ENCODE peak calls at places on chromosomes 12 and 14, in four cellular contexts. G is foreskin fibroblast, L is transverse colon, U is esophagus muscularis mucosa. Q is an unnamed sample.

GRCh38 chr12:6953417-6954315 is 2.5 kb downstream of the PTPN6 start:
- DNase-seq in G (no peak), L (peak), U (no peak), Q (peak)

GRCh38 chr14:50257728-50258127 is 26.4 kb upstream of the SOS2 start:
- DNase-seq in G (no peak), L (no peak), U (no peak), Q (no peak)

GRCh38 chr12:115394498-115395220 is 710.7 kb upstream of the TBX3 start:
- DNase-seq in G (no peak), L (no peak), U (peak), Q (no peak)

GRCh38 chr12:69929531-69929930 is 104.5 kb downstream of the MYRFL start:
- DNase-seq in G (no peak), L (no peak), U (no peak), Q (no peak)

GRCh38 chr12:126093911-126094310 is 1028.7 kb downstream of the AACS start:
- DNase-seq in G (no peak), L (no peak), U (peak), Q (no peak)

GRCh38 chr12:67394600-67394999 is 125.4 kb downstream of the CAND1 start:
- DNase-seq in G (no peak), L (no peak), U (no peak), Q (no peak)

GRCh38 chr12:15522574-15523187 is 200.4 kb downstream of the PTPRO start:
- DNase-seq in G (peak), L (no peak), U (no peak), Q (no peak)

GRCh38 chr14:99887407-99887806 is 94.2 kb downstream of the EML1 start:
- DNase-seq in G (no peak), L (no peak), U (no peak), Q (no peak)

GRCh38 chr14:23408307-23408630 is 196 bp upstream of the MYH6 start:
- DNase-seq in G (no peak), L (no peak), U (no peak), Q (no peak)

DNA sequence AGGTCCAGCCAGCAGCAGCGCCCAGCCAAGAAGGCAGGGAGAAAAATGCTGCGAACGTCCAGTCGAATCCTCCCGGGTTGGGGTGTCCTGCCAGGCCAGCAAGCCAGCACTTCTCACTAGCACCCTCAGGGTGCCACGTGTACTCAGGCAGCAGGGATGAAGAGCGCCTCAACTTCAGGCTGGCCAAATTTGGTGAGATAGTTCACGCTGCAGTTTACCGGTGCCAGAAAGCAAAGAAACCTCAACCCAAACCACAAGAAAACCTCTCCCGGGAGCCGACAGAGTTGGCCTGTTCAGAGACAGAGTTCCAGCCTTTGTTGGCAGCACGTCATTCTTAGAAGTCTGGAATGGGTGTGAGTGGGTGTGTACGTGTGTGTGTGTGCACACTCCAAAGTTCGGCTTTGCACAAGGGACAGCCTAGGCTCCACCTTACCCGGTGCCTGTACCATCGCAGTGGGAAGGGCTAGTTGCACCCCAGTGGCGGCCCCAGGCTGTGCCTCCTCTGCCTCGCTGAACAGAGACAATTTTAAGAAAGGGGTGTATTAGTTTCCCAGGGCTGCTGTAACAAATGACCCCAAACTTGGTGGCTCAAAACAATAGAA is 42.1 kb downstream of the ELK3 start:
- DNase-seq in G (no peak), L (peak), U (no peak), Q (no peak)
- TF ChIP-seq CTCF in G (no peak), L (no peak), U (no peak), Q (no peak)

GRCh38 chr12:120181991-120182631 is 12.4 kb downstream of the GCN1 start:
- DNase-seq in G (peak), L (no peak), U (no peak), Q (no peak)
- TF ChIP-seq CTCF in G (no peak), L (no peak), U (no peak), Q (no peak)

DNA sequence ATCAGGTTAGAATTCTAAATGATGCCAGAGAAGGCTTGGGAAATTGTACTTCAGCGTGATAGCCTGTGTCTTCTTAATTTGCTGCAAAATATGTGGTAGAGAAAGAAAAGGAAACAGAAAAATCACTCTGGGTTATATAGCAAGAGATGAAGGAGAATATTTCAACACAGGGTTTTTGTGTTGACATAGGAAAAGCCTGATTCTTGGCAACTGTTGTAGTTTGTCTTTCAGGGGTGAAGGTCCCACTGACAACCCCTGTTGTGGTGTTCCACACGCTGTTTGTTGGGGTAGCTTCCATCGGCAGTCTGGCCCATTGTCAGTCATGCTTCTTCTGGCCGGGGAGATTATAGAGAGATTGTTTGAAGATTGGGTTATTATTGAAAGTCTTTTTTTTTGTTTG is 13.8 kb upstream of the SLCO1C1 start:
- DNase-seq in G (no peak), L (no peak), U (no peak), Q (no peak)
- TF ChIP-seq CTCF in G (no peak), L (no peak), U (no peak), Q (no peak)

DNA sequence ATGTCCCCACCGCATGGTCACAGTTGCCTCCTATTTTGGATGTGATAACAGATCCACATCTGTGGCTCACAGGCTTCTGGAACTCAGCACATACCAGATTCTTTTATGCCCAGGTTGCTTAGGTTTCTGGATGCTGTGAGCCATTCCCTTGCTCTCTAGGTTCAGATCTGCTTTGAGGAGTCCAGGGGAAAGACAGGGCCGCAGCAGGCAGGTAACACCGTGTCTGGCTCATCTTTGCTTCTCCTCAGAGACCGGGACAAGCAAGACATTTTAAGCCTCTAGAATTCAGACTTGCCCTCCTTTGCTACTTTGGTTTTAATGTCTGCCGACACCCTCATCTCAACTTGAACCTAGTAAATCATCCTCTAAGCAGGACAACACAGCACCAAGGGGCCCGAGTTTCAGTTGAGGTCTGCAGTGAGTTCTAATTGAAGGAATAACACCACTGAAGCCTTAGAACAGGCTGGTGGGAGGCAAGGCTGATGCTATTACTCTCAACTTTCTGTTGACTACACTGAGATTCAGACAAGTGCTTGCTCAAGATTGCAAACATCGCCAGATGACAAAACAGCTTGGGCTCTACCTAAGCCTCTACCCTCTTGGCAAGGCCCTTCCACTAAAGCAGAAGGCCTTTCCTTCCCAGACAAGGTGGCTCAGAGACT is 55.3 kb downstream of the MDM2 start:
- DNase-seq in G (no peak), L (no peak), U (peak), Q (no peak)
- TF ChIP-seq CTCF in G (no peak), L (no peak), U (no peak), Q (no peak)